ENCODE peak calls at places on chromosomes 6 and 20, in five cellular contexts. A is prostate gland, N is breast epithelium, M is spleen, J is A549. L is an unnamed sample.
A peak's percentile ranks its signal among the peaks of the same experiment; 100 is the strongest.

GRCh38 chr6:99458319-99458718 is 33.2 kb upstream of the PNISR start:
- DNase-seq in N (no peak), A (no peak), J (no peak), M (no peak), L (no peak)

GRCh38 chr6:6841571-6841970 is 253.1 kb downstream of the LY86 start:
- DNase-seq in A (no peak), J (no peak), M (no peak), N (no peak), L (no peak)

GRCh38 chr20:52379723-52380336 is 188.3 kb upstream of the ZFP64 start:
- DNase-seq in J (peak; percentile 33), M (peak; percentile 68), A (no peak), N (no peak), L (peak; percentile 18)

GRCh38 chr20:47857142-47857993 is 72.1 kb upstream of the SULF2 start:
- DNase-seq in N (peak; percentile 42), M (no peak), A (peak; percentile 20), J (no peak), L (no peak)

GRCh38 chr20:58702859-58703648 is 10.5 kb downstream of the NPEPL1 start:
- DNase-seq in M (peak; percentile 27), N (no peak), J (no peak), A (no peak), L (no peak)

GRCh38 chr20:41734506-41734945 is 116.3 kb upstream of the CHD6 start:
- DNase-seq in N (no peak), A (peak; percentile 23), J (peak; percentile 50), M (no peak), L (peak; percentile 49)

GRCh38 chr20:37527638-37528441 is at the start of gene BLCAP:
- DNase-seq in N (peak; percentile 82), J (peak; percentile 97), A (peak; percentile 85), M (peak; percentile 97), L (peak; percentile 94)

GRCh38 chr20:39702716-39703349 is 740.7 kb downstream of the DHX35 start:
- DNase-seq in J (no peak), N (no peak), M (no peak), A (no peak), L (no peak)

GRCh38 chr6:390914-391558 is 516 bp upstream of the IRF4 start:
- DNase-seq in A (no peak), M (no peak), J (no peak), N (no peak), L (no peak)

GRCh38 chr20:36717657-36718056 is 28.2 kb downstream of the NDRG3 start:
- DNase-seq in M (no peak), J (no peak), A (no peak), N (no peak), L (no peak)

GRCh38 chr20:7629880-7630279 is 310.4 kb downstream of the HAO1 start:
- DNase-seq in A (no peak), J (no peak), N (no peak), M (no peak), L (no peak)

GRCh38 chr6:64874776-64875175 is 832.2 kb downstream of the EYS start:
- DNase-seq in N (no peak), J (no peak), M (no peak), A (no peak), L (no peak)

GRCh38 chr6:26596579-26597388 is at the start of gene ABT1:
- DNase-seq in A (peak; percentile 97), N (peak; percentile 98), M (peak; percentile 98), J (peak; percentile 88), L (peak; percentile 89)
- TF ChIP-seq POLR2A in A (peak; percentile 59), N (peak; percentile 77), M (peak; percentile 70), J (peak; percentile 65), L (peak; percentile 76)

DNA sequence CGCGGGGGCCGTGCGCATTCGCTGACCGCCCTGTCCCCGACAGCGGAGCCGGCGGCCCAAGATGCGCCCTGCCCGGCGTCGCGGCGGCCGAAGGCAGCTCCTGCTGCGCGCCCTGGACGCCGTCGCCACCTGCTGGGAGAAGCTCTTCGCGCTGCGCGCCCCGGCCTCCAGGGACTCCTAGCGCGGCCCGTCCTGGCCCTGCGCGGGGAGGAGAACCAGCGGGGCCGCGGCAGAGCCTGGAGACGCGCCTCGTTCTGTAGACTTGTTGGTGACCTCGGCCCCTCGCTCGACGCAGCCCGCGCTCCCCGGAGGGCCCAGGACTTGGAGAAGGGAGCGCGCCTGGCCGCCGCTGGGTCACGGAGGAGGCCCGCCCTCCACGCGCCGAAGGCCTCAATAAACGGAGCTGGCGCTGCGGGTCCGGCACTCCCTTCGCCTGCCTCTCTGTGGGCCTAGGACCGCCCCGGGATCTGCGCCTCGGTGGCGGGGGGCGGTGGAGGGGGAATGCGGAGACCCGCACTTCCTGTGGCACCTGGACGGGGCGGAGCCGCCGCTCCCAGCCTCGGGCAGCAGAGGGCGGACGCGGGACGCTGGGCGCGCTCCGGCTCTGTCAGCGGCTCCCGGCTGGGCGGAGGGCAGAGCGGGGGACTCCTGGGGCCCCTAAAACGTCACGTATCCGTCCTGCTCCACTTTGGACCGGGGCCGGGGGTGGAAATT is 2.8 kb downstream of the C20orf204 start:
- DNase-seq in M (peak; percentile 97), A (peak; percentile 54), N (peak; percentile 53), J (peak; percentile 85), L (peak; percentile 90)
- TF ChIP-seq POLR2A in M (no peak), A (no peak), N (no peak), J (peak; percentile 19), L (no peak)

DNA sequence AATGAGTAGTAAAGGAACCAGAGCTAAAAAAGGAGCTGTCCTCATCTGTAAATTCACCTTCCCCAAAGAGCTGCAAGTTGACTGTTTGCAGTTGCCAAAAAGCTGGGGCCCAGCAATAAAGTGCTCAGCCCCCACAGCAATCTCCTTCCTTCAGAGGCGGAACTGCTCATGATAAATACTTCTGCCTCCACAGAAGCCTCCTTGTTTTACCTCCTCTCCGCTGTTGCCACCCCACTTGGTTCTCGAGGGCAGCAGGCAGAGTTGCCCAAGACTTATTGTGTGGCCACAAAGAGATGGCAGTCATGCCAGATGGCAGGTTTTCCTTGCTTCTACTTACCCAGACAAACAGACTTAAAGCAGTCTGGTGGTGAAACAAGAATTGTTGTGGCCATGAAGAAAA is 66.3 kb downstream of the SLX4IP start:
- DNase-seq in M (no peak), A (peak; percentile 60), N (peak; percentile 89), J (no peak), L (no peak)
- TF ChIP-seq POLR2A in M (no peak), A (no peak), N (no peak), J (no peak), L (no peak)

DNA sequence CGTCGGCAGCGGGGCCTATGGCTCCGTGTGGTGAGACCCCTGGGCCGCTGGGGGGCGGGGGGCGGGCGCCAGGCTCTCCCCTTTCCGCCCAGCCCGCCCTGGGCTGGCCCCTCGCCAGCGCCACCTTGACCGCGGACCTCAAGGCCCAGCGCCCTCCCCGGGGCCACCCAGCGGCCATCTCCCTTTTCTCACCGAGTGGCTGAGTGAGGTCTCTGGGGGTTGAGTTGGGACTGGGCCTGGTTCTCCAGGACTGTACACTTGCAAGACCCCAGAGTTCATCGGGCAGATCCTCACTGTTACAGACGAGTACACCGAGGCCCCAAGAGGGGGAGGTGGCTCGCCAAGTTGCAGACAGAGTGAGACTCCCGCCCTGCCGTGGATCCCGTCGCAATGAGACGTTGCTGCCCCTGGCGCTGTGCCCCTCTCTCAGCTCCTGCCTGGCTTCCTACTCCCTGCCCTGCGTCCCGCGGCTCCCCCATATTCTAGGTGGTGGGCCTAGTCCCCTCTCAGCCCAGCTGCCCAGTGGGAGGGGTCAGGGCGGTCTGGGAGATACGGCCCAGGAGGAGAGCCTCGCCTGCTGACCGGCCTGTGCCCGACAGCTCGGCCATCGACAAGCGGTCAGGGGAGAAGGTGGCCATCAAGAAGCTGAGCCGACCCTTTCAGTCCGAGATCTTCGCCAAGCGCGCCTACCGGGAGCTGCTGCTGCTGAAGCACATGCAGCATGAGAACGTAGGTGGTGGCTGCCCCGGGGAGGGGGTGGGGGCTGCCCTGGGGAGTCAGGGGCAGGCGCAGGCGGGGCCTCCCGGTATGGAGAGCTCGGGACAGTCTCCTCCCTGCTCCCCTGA is 581 bp downstream of the MAPK13 start:
- DNase-seq in N (no peak), A (peak; percentile 27), J (no peak), M (peak; percentile 89), L (no peak)
- TF ChIP-seq POLR2A in N (no peak), A (no peak), J (no peak), M (no peak), L (no peak)

DNA sequence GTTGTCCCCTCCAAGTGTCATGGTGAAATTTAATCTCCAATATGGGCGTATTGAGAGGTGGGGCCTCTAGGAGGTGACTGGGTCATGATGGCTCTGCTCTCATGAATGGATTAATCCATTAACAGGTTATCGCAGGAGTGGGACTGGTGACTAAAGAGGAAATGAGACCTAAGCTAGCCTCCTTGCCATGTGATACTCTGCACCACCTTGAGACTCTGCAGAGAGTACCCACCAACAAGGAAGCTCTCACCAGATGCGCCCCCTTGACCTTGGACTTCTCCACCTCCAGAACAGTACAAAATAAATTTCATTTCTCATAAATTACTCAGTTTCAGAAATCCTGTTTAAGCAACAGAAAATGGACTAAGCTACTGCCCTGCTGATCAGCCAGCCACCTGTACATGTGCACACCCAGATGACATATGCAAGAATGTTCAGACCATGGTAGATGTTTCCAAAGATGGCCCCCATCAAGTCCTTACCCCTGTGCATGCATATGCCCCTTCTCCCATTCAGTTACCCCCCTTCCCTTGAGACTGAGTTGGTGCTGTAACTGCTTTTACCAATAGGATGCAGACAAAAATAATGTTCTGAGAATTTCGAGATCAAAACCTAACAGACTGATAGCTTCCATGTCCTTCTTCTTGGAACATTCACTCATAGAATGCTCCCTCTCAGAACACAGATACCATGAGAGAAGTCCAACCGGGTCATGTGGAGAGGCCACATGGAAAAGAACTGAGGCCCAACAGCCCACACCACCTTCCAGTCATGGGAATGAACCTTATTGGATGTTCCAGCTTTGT is 28.4 kb downstream of the MAP3K5 start:
- DNase-seq in J (no peak), N (no peak), A (no peak), M (no peak), L (no peak)
- TF ChIP-seq POLR2A in J (no peak), N (no peak), A (no peak), M (no peak), L (no peak)

L was measured in H54.